ENCODE peak calls at places on chromosomes 12 and 14, in six cellular contexts. One of them, this sample, is unnamed.

GRCh38 chr12:74581439-74581838 is 43.8 kb downstream of the ATXN7L3B start:
- DNase-seq in CD8-positive, alpha-beta T cell: no peak
- DNase-seq in upper lobe of right lung: no peak
- DNase-seq in tibial artery: no peak
- DNase-seq in SJCRH30: no peak
- DNase-seq in IMR-90: no peak
- DNase-seq in this sample: no peak

GRCh38 chr14:103989034-103989433 is 46.7 kb upstream of the RD3L start:
- DNase-seq in CD8-positive, alpha-beta T cell: no peak
- DNase-seq in SJCRH30: no peak
- DNase-seq in upper lobe of right lung: no peak
- DNase-seq in tibial artery: no peak
- DNase-seq in IMR-90: no peak
- DNase-seq in this sample: no peak

GRCh38 chr14:26773906-26774593 is 176.2 kb upstream of the NOVA1 start:
- DNase-seq in upper lobe of right lung: no peak
- DNase-seq in IMR-90: no peak
- DNase-seq in CD8-positive, alpha-beta T cell: no peak
- DNase-seq in SJCRH30: no peak
- DNase-seq in tibial artery: no peak
- DNase-seq in this sample: no peak

GRCh38 chr12:121678721-121679300 is 9.4 kb upstream of the MORN3 start:
- DNase-seq in IMR-90: peak
- DNase-seq in CD8-positive, alpha-beta T cell: no peak
- DNase-seq in SJCRH30: peak
- DNase-seq in upper lobe of right lung: no peak
- DNase-seq in tibial artery: no peak
- DNase-seq in this sample: no peak

GRCh38 chr12:28563286-28563685 is 373.0 kb downstream of the CCDC91 start:
- DNase-seq in SJCRH30: no peak
- DNase-seq in IMR-90: no peak
- DNase-seq in tibial artery: no peak
- DNase-seq in upper lobe of right lung: no peak
- DNase-seq in CD8-positive, alpha-beta T cell: no peak
- DNase-seq in this sample: no peak

GRCh38 chr14:85534435-85534834 is 4.5 kb downstream of the FLRT2 start:
- DNase-seq in upper lobe of right lung: no peak
- DNase-seq in tibial artery: no peak
- DNase-seq in CD8-positive, alpha-beta T cell: no peak
- DNase-seq in IMR-90: peak
- DNase-seq in SJCRH30: peak
- DNase-seq in this sample: no peak

GRCh38 chr14:61573748-61574513 is 121.4 kb upstream of the HIF1A start:
- DNase-seq in upper lobe of right lung: no peak
- DNase-seq in CD8-positive, alpha-beta T cell: peak
- DNase-seq in SJCRH30: no peak
- DNase-seq in IMR-90: peak
- DNase-seq in tibial artery: no peak
- DNase-seq in this sample: no peak

GRCh38 chr12:65487679-65488078 is 209.2 kb downstream of the MSRB3 start:
- DNase-seq in IMR-90: no peak
- DNase-seq in tibial artery: no peak
- DNase-seq in upper lobe of right lung: no peak
- DNase-seq in CD8-positive, alpha-beta T cell: no peak
- DNase-seq in SJCRH30: peak
- DNase-seq in this sample: no peak

GRCh38 chr12:124906606-124907261 is 7.7 kb downstream of the UBC start:
- DNase-seq in IMR-90: peak
- DNase-seq in SJCRH30: peak
- DNase-seq in CD8-positive, alpha-beta T cell: peak
- DNase-seq in upper lobe of right lung: peak
- DNase-seq in tibial artery: peak
- DNase-seq in this sample: peak

GRCh38 chr12:998020-998874 is 7.2 kb downstream of the ERC1 start:
- DNase-seq in CD8-positive, alpha-beta T cell: no peak
- DNase-seq in IMR-90: peak
- DNase-seq in tibial artery: no peak
- DNase-seq in upper lobe of right lung: no peak
- DNase-seq in SJCRH30: no peak
- DNase-seq in this sample: no peak

GRCh38 chr12:125149160-125150108 is 84.2 kb downstream of the AACS start:
- DNase-seq in CD8-positive, alpha-beta T cell: no peak
- DNase-seq in IMR-90: no peak
- DNase-seq in tibial artery: no peak
- DNase-seq in upper lobe of right lung: no peak
- DNase-seq in SJCRH30: no peak
- DNase-seq in this sample: no peak

GRCh38 chr14:96594961-96595360 is 92.8 kb downstream of the PAPOLA start:
- DNase-seq in CD8-positive, alpha-beta T cell: no peak
- DNase-seq in tibial artery: no peak
- DNase-seq in SJCRH30: no peak
- DNase-seq in IMR-90: no peak
- DNase-seq in upper lobe of right lung: peak
- DNase-seq in this sample: no peak

GRCh38 chr12:6925543-6926279 is 2.0 kb upstream of the ATN1 start:
- DNase-seq in IMR-90: peak
- DNase-seq in upper lobe of right lung: peak
- DNase-seq in CD8-positive, alpha-beta T cell: no peak
- DNase-seq in tibial artery: peak
- DNase-seq in SJCRH30: peak
- DNase-seq in this sample: peak

GRCh38 chr14:61585598-61586538 is 109.4 kb upstream of the HIF1A start:
- DNase-seq in tibial artery: peak
- DNase-seq in IMR-90: peak
- DNase-seq in CD8-positive, alpha-beta T cell: no peak
- DNase-seq in upper lobe of right lung: no peak
- DNase-seq in SJCRH30: peak
- DNase-seq in this sample: no peak

GRCh38 chr14:92897922-92898599 is 24.9 kb upstream of the CHGA start:
- DNase-seq in tibial artery: no peak
- DNase-seq in SJCRH30: no peak
- DNase-seq in upper lobe of right lung: no peak
- DNase-seq in IMR-90: no peak
- DNase-seq in CD8-positive, alpha-beta T cell: no peak
- DNase-seq in this sample: no peak

GRCh38 chr12:118183155-118183554 is 47.2 kb downstream of the PEBP1 start:
- DNase-seq in tibial artery: no peak
- DNase-seq in SJCRH30: no peak
- DNase-seq in IMR-90: no peak
- DNase-seq in upper lobe of right lung: no peak
- DNase-seq in CD8-positive, alpha-beta T cell: no peak
- DNase-seq in this sample: no peak

GRCh38 chr12:106288510-106289195 is 13.9 kb upstream of the TCP11L2 start:
- DNase-seq in SJCRH30: no peak
- DNase-seq in upper lobe of right lung: no peak
- DNase-seq in IMR-90: peak
- DNase-seq in CD8-positive, alpha-beta T cell: no peak
- DNase-seq in tibial artery: no peak
- DNase-seq in this sample: no peak

GRCh38 chr12:3319723-3320492 is 171.1 kb upstream of the PRMT8 start:
- DNase-seq in CD8-positive, alpha-beta T cell: no peak
- DNase-seq in SJCRH30: peak
- DNase-seq in tibial artery: no peak
- DNase-seq in upper lobe of right lung: no peak
- DNase-seq in IMR-90: no peak
- DNase-seq in this sample: no peak

GRCh38 chr12:89368386-89368785 is 16.1 kb upstream of the DUSP6 start:
- DNase-seq in SJCRH30: no peak
- DNase-seq in upper lobe of right lung: no peak
- DNase-seq in tibial artery: no peak
- DNase-seq in CD8-positive, alpha-beta T cell: no peak
- DNase-seq in IMR-90: no peak
- DNase-seq in this sample: no peak

GRCh38 chr12:2892246-2892645 is 1.6 kb downstream of the TULP3 start:
- DNase-seq in upper lobe of right lung: no peak
- DNase-seq in tibial artery: no peak
- DNase-seq in IMR-90: no peak
- DNase-seq in SJCRH30: no peak
- DNase-seq in CD8-positive, alpha-beta T cell: no peak
- DNase-seq in this sample: no peak

GRCh38 chr12:6200266-6201198 is at the start of gene CD9:
- DNase-seq in SJCRH30: peak
- DNase-seq in upper lobe of right lung: peak
- DNase-seq in tibial artery: peak
- DNase-seq in IMR-90: no peak
- DNase-seq in CD8-positive, alpha-beta T cell: peak
- DNase-seq in this sample: peak

GRCh38 chr14:73100334-73100733 is 36.0 kb upstream of the PSEN1 start:
- DNase-seq in IMR-90: no peak
- DNase-seq in SJCRH30: no peak
- DNase-seq in CD8-positive, alpha-beta T cell: no peak
- DNase-seq in tibial artery: no peak
- DNase-seq in upper lobe of right lung: no peak
- DNase-seq in this sample: no peak

GRCh38 chr14:73105050-73105449 is 31.3 kb upstream of the PSEN1 start:
- DNase-seq in upper lobe of right lung: no peak
- DNase-seq in CD8-positive, alpha-beta T cell: no peak
- DNase-seq in IMR-90: no peak
- DNase-seq in SJCRH30: no peak
- DNase-seq in tibial artery: no peak
- DNase-seq in this sample: no peak

GRCh38 chr14:73102806-73103497 is 33.4 kb upstream of the PSEN1 start:
- DNase-seq in upper lobe of right lung: no peak
- DNase-seq in IMR-90: no peak
- DNase-seq in SJCRH30: no peak
- DNase-seq in CD8-positive, alpha-beta T cell: no peak
- DNase-seq in tibial artery: no peak
- DNase-seq in this sample: no peak

GRCh38 chr14:73105727-73106126 is 30.6 kb upstream of the PSEN1 start:
- DNase-seq in tibial artery: no peak
- DNase-seq in upper lobe of right lung: no peak
- DNase-seq in IMR-90: no peak
- DNase-seq in CD8-positive, alpha-beta T cell: no peak
- DNase-seq in SJCRH30: no peak
- DNase-seq in this sample: no peak
- H3K4me3 ChIP-seq in tibial artery: no peak
- H3K4me3 ChIP-seq in upper lobe of right lung: no peak
- H3K4me3 ChIP-seq in IMR-90: no peak
- H3K4me3 ChIP-seq in CD8-positive, alpha-beta T cell: no peak
- H3K4me3 ChIP-seq in SJCRH30: no peak
- H3K4me3 ChIP-seq in this sample: no peak

GRCh38 chr12:123233505-123234299 is 466 bp downstream of the MTRFR start:
- DNase-seq in SJCRH30: no peak
- DNase-seq in tibial artery: no peak
- DNase-seq in upper lobe of right lung: no peak
- DNase-seq in CD8-positive, alpha-beta T cell: no peak
- DNase-seq in IMR-90: no peak
- DNase-seq in this sample: no peak

GRCh38 chr12:123227581-123228258 is 5.2 kb downstream of the MPHOSPH9 start:
- DNase-seq in CD8-positive, alpha-beta T cell: no peak
- DNase-seq in SJCRH30: no peak
- DNase-seq in IMR-90: no peak
- DNase-seq in tibial artery: no peak
- DNase-seq in upper lobe of right lung: no peak
- DNase-seq in this sample: no peak

GRCh38 chr12:123232472-123232806 is 502 bp downstream of the MPHOSPH9 start:
- DNase-seq in CD8-positive, alpha-beta T cell: no peak
- DNase-seq in tibial artery: peak
- DNase-seq in IMR-90: no peak
- DNase-seq in SJCRH30: no peak
- DNase-seq in upper lobe of right lung: no peak
- DNase-seq in this sample: no peak

GRCh38 chr12:123232807-123233504 is at the start of the genes MPHOSPH9 and MTRFR:
- DNase-seq in IMR-90: peak
- DNase-seq in tibial artery: peak
- DNase-seq in SJCRH30: peak
- DNase-seq in CD8-positive, alpha-beta T cell: peak
- DNase-seq in upper lobe of right lung: peak
- DNase-seq in this sample: peak

DNA sequence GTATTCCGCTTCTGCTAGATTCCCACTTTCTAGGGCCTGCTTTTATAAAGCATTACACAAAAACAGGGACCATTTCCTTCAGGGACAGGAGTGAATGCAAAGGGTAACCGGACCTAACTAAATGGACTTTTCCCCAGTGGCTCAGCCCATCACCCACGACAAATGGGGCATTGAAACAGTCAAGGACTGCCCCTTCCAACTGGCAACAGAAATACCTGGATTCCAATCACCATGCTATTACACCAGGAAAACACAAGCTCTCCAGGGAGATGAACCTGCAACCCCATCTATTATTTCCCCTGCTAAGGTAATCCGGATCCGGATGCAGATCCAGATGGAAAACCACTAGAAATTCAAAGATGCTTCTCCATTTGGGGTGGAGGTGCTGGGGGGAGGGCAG is 1.0 kb downstream of the MPHOSPH9 start:
- DNase-seq in tibial artery: no peak
- DNase-seq in SJCRH30: peak
- DNase-seq in upper lobe of right lung: no peak
- DNase-seq in CD8-positive, alpha-beta T cell: no peak
- DNase-seq in IMR-90: no peak
- DNase-seq in this sample: no peak
- H3K4me3 ChIP-seq in tibial artery: peak
- H3K4me3 ChIP-seq in SJCRH30: peak
- H3K4me3 ChIP-seq in upper lobe of right lung: peak
- H3K4me3 ChIP-seq in CD8-positive, alpha-beta T cell: peak
- H3K4me3 ChIP-seq in IMR-90: peak
- H3K4me3 ChIP-seq in this sample: peak

GRCh38 chr12:104459556-104459909 is 2.8 kb downstream of the CHST11 start:
- DNase-seq in tibial artery: no peak
- DNase-seq in IMR-90: no peak
- DNase-seq in SJCRH30: no peak
- DNase-seq in upper lobe of right lung: no peak
- DNase-seq in CD8-positive, alpha-beta T cell: no peak
- DNase-seq in this sample: no peak
- H3K4me3 ChIP-seq in tibial artery: peak
- H3K4me3 ChIP-seq in IMR-90: no peak
- H3K4me3 ChIP-seq in SJCRH30: peak
- H3K4me3 ChIP-seq in upper lobe of right lung: peak
- H3K4me3 ChIP-seq in CD8-positive, alpha-beta T cell: peak
- H3K4me3 ChIP-seq in this sample: peak

DNA sequence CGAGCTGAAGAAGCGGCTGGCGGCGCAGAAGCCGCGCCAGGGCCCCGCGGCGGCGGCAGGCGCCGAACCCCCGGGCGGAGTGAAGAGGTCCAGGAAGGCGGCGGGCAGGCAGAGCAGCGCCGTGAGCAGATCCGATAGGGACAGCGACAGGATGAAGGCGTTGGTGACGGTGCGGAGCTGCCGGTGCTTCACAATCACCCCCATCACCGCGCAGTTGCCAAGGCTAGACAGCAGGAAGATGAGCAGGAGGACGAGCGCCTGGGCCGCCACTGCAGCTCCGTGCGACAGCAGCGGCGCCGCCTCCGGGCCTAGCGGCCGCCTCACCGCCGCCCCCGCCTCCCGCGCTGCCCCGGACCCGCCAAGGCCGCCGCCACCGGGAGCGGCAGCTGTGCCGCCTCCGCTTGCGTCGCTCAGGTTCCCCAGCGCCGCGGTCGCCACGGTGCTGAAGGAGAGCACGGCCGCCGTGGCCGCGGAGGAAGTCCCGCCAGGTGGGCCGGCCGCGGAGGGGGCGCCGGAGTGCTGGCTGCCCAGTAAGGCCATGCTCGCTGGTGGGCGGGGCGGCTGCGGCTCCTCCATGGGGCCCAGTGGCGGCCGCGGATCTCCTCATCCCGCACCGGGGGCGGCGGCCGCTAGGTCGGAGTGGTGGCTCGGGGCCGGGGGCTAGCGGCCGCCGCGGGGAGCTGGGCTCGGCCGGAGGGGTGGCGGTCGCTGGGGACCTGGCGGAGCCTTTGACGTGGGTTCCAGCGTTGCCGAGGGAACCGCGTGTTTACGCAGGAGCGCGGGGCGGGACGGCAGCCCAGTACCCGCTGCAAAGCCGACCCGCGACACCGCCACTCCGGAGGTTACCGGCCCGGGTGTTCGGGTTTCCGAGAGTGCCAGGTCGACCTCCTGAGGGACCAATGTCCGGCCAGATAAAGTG is at the start of gene GPR135:
- DNase-seq in SJCRH30: no peak
- DNase-seq in tibial artery: peak
- DNase-seq in upper lobe of right lung: peak
- DNase-seq in CD8-positive, alpha-beta T cell: peak
- DNase-seq in IMR-90: peak
- DNase-seq in this sample: peak
- H3K4me3 ChIP-seq in SJCRH30: no peak
- H3K4me3 ChIP-seq in tibial artery: peak
- H3K4me3 ChIP-seq in upper lobe of right lung: peak
- H3K4me3 ChIP-seq in CD8-positive, alpha-beta T cell: peak
- H3K4me3 ChIP-seq in IMR-90: peak
- H3K4me3 ChIP-seq in this sample: peak